ENCODE peak calls at places on chromosomes 4 and X, in ten cellular contexts. One of them, this sample, is unnamed.

GRCh38 chrX:73562458-73562857 is 539 bp upstream of the CHIC1 start:
- DNase-seq in transverse colon: no peak
- DNase-seq in dorsolateral prefrontal cortex: no peak
- DNase-seq in esophagus muscularis mucosa: no peak
- DNase-seq in sigmoid colon: no peak
- DNase-seq in tibial nerve: no peak
- DNase-seq in keratinocyte: no peak
- DNase-seq in H9: no peak
- DNase-seq in colonic mucosa: no peak
- DNase-seq in psoas muscle: no peak
- DNase-seq in this sample: no peak

GRCh38 chr4:150297861-150298474 is 219.7 kb downstream of the DCLK2 start:
- DNase-seq in transverse colon: peak
- DNase-seq in dorsolateral prefrontal cortex: peak
- DNase-seq in esophagus muscularis mucosa: no peak
- DNase-seq in sigmoid colon: peak
- DNase-seq in tibial nerve: no peak
- DNase-seq in keratinocyte: no peak
- DNase-seq in H9: no peak
- DNase-seq in colonic mucosa: peak
- DNase-seq in psoas muscle: no peak
- DNase-seq in this sample: no peak

GRCh38 chr4:166501941-166502382 is 628.9 kb downstream of the TLL1 start:
- DNase-seq in transverse colon: no peak
- DNase-seq in dorsolateral prefrontal cortex: no peak
- DNase-seq in esophagus muscularis mucosa: no peak
- DNase-seq in sigmoid colon: no peak
- DNase-seq in tibial nerve: no peak
- DNase-seq in keratinocyte: no peak
- DNase-seq in H9: peak
- DNase-seq in colonic mucosa: no peak
- DNase-seq in psoas muscle: no peak
- DNase-seq in this sample: peak

GRCh38 chrX:110985470-110985869 is 110.5 kb upstream of the PAK3 start:
- DNase-seq in transverse colon: no peak
- DNase-seq in dorsolateral prefrontal cortex: no peak
- DNase-seq in esophagus muscularis mucosa: no peak
- DNase-seq in sigmoid colon: no peak
- DNase-seq in tibial nerve: no peak
- DNase-seq in keratinocyte: no peak
- DNase-seq in H9: no peak
- DNase-seq in colonic mucosa: no peak
- DNase-seq in psoas muscle: no peak
- DNase-seq in this sample: no peak

GRCh38 chrX:11351375-11352295 is 58.4 kb downstream of the AMELX start:
- DNase-seq in transverse colon: peak
- DNase-seq in dorsolateral prefrontal cortex: no peak
- DNase-seq in esophagus muscularis mucosa: peak
- DNase-seq in sigmoid colon: peak
- DNase-seq in tibial nerve: peak
- DNase-seq in keratinocyte: no peak
- DNase-seq in H9: no peak
- DNase-seq in colonic mucosa: peak
- DNase-seq in psoas muscle: peak
- DNase-seq in this sample: no peak

GRCh38 chr4:185381794-185382193 is 13.9 kb downstream of the LRP2BP start:
- DNase-seq in transverse colon: no peak
- DNase-seq in dorsolateral prefrontal cortex: no peak
- DNase-seq in esophagus muscularis mucosa: no peak
- DNase-seq in sigmoid colon: no peak
- DNase-seq in tibial nerve: no peak
- DNase-seq in keratinocyte: no peak
- DNase-seq in H9: no peak
- DNase-seq in colonic mucosa: no peak
- DNase-seq in psoas muscle: no peak
- DNase-seq in this sample: no peak

GRCh38 chr4:138897818-138898226 is 117.8 kb upstream of the NOCT start:
- DNase-seq in transverse colon: no peak
- DNase-seq in dorsolateral prefrontal cortex: no peak
- DNase-seq in esophagus muscularis mucosa: no peak
- DNase-seq in sigmoid colon: no peak
- DNase-seq in tibial nerve: no peak
- DNase-seq in keratinocyte: no peak
- DNase-seq in H9: no peak
- DNase-seq in colonic mucosa: no peak
- DNase-seq in psoas muscle: no peak
- DNase-seq in this sample: no peak

GRCh38 chr4:44629280-44629866 is 22.1 kb downstream of the YIPF7 start:
- DNase-seq in transverse colon: no peak
- DNase-seq in dorsolateral prefrontal cortex: peak
- DNase-seq in esophagus muscularis mucosa: no peak
- DNase-seq in sigmoid colon: no peak
- DNase-seq in tibial nerve: no peak
- DNase-seq in keratinocyte: peak
- DNase-seq in H9: peak
- DNase-seq in colonic mucosa: peak
- DNase-seq in psoas muscle: no peak
- DNase-seq in this sample: peak

GRCh38 chrX:17803449-17803848 is 57.6 kb downstream of the RAI2 start:
- DNase-seq in transverse colon: no peak
- DNase-seq in dorsolateral prefrontal cortex: no peak
- DNase-seq in esophagus muscularis mucosa: no peak
- DNase-seq in sigmoid colon: no peak
- DNase-seq in tibial nerve: no peak
- DNase-seq in keratinocyte: no peak
- DNase-seq in H9: no peak
- DNase-seq in colonic mucosa: no peak
- DNase-seq in psoas muscle: no peak
- DNase-seq in this sample: no peak

GRCh38 chr4:25872851-25873631 is 10.3 kb upstream of the SEL1L3 start:
- DNase-seq in transverse colon: no peak
- DNase-seq in dorsolateral prefrontal cortex: no peak
- DNase-seq in esophagus muscularis mucosa: no peak
- DNase-seq in sigmoid colon: no peak
- DNase-seq in tibial nerve: no peak
- DNase-seq in keratinocyte: no peak
- DNase-seq in H9: no peak
- DNase-seq in colonic mucosa: no peak
- DNase-seq in psoas muscle: no peak
- DNase-seq in this sample: no peak
- H3K27ac ChIP-seq in transverse colon: peak
- H3K27ac ChIP-seq in dorsolateral prefrontal cortex: no peak
- H3K27ac ChIP-seq in esophagus muscularis mucosa: no peak
- H3K27ac ChIP-seq in sigmoid colon: no peak
- H3K27ac ChIP-seq in tibial nerve: no peak
- H3K27ac ChIP-seq in keratinocyte: no peak
- H3K27ac ChIP-seq in H9: no peak
- H3K27ac ChIP-seq in colonic mucosa: no peak
- H3K27ac ChIP-seq in psoas muscle: no peak
- H3K27ac ChIP-seq in this sample: no peak

GRCh38 chr4:54315561-54315960 is 86.5 kb downstream of the PDGFRA start:
- DNase-seq in transverse colon: no peak
- DNase-seq in dorsolateral prefrontal cortex: no peak
- DNase-seq in esophagus muscularis mucosa: no peak
- DNase-seq in sigmoid colon: no peak
- DNase-seq in tibial nerve: no peak
- DNase-seq in keratinocyte: no peak
- DNase-seq in H9: no peak
- DNase-seq in colonic mucosa: no peak
- DNase-seq in psoas muscle: no peak
- DNase-seq in this sample: no peak

GRCh38 chr4:54318904-54319303 is 89.8 kb downstream of the PDGFRA start:
- DNase-seq in transverse colon: no peak
- DNase-seq in dorsolateral prefrontal cortex: no peak
- DNase-seq in esophagus muscularis mucosa: no peak
- DNase-seq in sigmoid colon: no peak
- DNase-seq in tibial nerve: no peak
- DNase-seq in keratinocyte: peak
- DNase-seq in H9: peak
- DNase-seq in colonic mucosa: no peak
- DNase-seq in psoas muscle: no peak
- DNase-seq in this sample: no peak

GRCh38 chr4:54317690-54318089 is 88.6 kb downstream of the PDGFRA start:
- DNase-seq in transverse colon: no peak
- DNase-seq in dorsolateral prefrontal cortex: no peak
- DNase-seq in esophagus muscularis mucosa: no peak
- DNase-seq in sigmoid colon: no peak
- DNase-seq in tibial nerve: no peak
- DNase-seq in keratinocyte: no peak
- DNase-seq in H9: no peak
- DNase-seq in colonic mucosa: no peak
- DNase-seq in psoas muscle: no peak
- DNase-seq in this sample: no peak

GRCh38 chr4:54320826-54321320 is 91.8 kb downstream of the PDGFRA start:
- DNase-seq in transverse colon: no peak
- DNase-seq in dorsolateral prefrontal cortex: no peak
- DNase-seq in esophagus muscularis mucosa: no peak
- DNase-seq in sigmoid colon: no peak
- DNase-seq in tibial nerve: no peak
- DNase-seq in keratinocyte: peak
- DNase-seq in H9: no peak
- DNase-seq in colonic mucosa: no peak
- DNase-seq in psoas muscle: no peak
- DNase-seq in this sample: no peak

DNA sequence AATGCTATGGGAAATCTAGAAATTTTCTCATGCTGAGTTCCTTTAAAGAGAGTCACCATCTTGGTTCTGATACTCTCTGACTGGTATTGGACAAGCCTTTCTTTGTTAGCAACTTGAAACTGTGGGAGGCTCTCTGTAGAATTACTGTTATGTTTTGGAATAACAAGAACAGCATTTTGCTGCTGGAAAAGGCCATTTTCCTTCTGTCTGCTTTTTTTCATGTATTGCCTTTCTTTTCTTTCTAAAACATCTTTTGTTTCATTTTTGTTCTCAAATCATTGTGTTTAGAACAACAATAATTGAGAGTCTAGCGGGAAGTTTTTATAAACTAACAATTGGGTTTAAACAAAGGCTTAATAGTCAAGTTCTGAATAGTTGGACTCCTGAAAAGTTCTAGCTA is 87.0 kb downstream of the PDGFRA start:
- DNase-seq in transverse colon: no peak
- DNase-seq in dorsolateral prefrontal cortex: no peak
- DNase-seq in esophagus muscularis mucosa: no peak
- DNase-seq in sigmoid colon: no peak
- DNase-seq in tibial nerve: no peak
- DNase-seq in keratinocyte: no peak
- DNase-seq in H9: no peak
- DNase-seq in colonic mucosa: no peak
- DNase-seq in psoas muscle: no peak
- DNase-seq in this sample: no peak
- H3K27ac ChIP-seq in transverse colon: no peak
- H3K27ac ChIP-seq in dorsolateral prefrontal cortex: no peak
- H3K27ac ChIP-seq in esophagus muscularis mucosa: no peak
- H3K27ac ChIP-seq in sigmoid colon: no peak
- H3K27ac ChIP-seq in tibial nerve: no peak
- H3K27ac ChIP-seq in keratinocyte: no peak
- H3K27ac ChIP-seq in H9: no peak
- H3K27ac ChIP-seq in colonic mucosa: no peak
- H3K27ac ChIP-seq in psoas muscle: no peak
- H3K27ac ChIP-seq in this sample: no peak

DNA sequence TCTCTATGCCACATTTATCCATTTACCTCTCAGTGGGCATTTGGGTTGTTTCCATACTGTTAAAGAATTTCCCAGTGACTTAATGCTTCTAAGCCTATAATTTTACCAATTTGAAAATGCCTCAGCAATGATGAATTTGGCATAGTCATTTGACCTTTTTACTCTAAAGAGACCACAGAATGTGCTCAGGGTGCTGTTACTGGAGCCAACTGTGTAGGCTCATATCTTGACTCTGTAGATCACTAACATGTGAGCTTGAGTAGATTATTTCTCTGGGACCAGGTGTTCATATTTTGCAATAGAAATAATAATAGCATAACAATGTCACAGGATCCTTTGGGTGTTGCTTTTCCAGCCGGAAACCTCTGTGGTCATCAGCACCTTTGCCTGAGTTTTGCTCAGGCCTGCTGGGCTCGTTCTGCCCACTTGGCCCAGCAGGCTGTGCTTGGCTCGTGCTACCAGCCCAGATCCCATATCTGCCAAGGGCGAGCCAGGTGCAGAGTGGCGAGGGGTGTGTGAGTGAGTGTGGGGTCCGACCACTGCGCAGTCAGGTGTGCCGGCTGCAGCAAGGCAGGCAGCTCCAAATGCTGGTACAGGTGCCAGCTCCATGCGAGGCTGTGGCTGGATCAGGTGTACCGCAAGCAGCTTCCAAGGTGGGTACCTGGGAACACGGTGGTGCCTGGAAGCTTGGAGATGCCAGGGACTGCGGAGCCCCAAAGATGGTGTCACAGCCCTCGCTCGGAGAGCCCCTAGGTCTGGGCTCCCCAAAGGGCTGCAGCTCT is 70.6 kb upstream of the ANK2 start:
- DNase-seq in transverse colon: no peak
- DNase-seq in dorsolateral prefrontal cortex: no peak
- DNase-seq in esophagus muscularis mucosa: no peak
- DNase-seq in sigmoid colon: no peak
- DNase-seq in tibial nerve: no peak
- DNase-seq in keratinocyte: no peak
- DNase-seq in H9: peak
- DNase-seq in colonic mucosa: no peak
- DNase-seq in psoas muscle: no peak
- DNase-seq in this sample: no peak
- H3K27ac ChIP-seq in transverse colon: no peak
- H3K27ac ChIP-seq in dorsolateral prefrontal cortex: no peak
- H3K27ac ChIP-seq in esophagus muscularis mucosa: no peak
- H3K27ac ChIP-seq in sigmoid colon: no peak
- H3K27ac ChIP-seq in tibial nerve: no peak
- H3K27ac ChIP-seq in keratinocyte: no peak
- H3K27ac ChIP-seq in H9: no peak
- H3K27ac ChIP-seq in colonic mucosa: no peak
- H3K27ac ChIP-seq in psoas muscle: no peak
- H3K27ac ChIP-seq in this sample: no peak

GRCh38 chr4:168167714-168168284 is 75.5 kb downstream of the ANXA10 start:
- DNase-seq in transverse colon: no peak
- DNase-seq in dorsolateral prefrontal cortex: no peak
- DNase-seq in esophagus muscularis mucosa: no peak
- DNase-seq in sigmoid colon: no peak
- DNase-seq in tibial nerve: no peak
- DNase-seq in keratinocyte: no peak
- DNase-seq in H9: no peak
- DNase-seq in colonic mucosa: no peak
- DNase-seq in psoas muscle: no peak
- DNase-seq in this sample: no peak
- H3K27ac ChIP-seq in transverse colon: no peak
- H3K27ac ChIP-seq in dorsolateral prefrontal cortex: no peak
- H3K27ac ChIP-seq in esophagus muscularis mucosa: no peak
- H3K27ac ChIP-seq in sigmoid colon: no peak
- H3K27ac ChIP-seq in tibial nerve: no peak
- H3K27ac ChIP-seq in keratinocyte: no peak
- H3K27ac ChIP-seq in H9: no peak
- H3K27ac ChIP-seq in colonic mucosa: no peak
- H3K27ac ChIP-seq in psoas muscle: no peak
- H3K27ac ChIP-seq in this sample: no peak

DNA sequence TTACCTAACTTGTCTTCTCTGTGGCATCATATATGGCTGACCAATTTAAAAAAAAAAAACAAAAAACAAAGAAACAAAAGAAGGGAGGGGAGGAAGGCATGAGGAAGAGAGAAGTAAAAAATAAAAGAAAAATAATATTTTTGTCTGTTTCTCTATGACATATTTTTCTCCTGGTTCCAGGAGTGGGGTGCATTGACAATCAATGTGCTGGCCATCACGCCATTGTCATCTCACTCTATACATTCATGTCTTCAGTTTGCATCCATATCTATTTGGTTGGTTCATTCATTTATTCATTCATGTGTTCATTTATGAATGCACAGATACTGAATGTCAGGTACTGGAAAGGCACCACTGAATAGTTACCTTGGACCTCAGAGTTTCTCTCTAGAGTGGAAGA is 183.4 kb downstream of the DCHS2 start:
- DNase-seq in transverse colon: no peak
- DNase-seq in dorsolateral prefrontal cortex: no peak
- DNase-seq in esophagus muscularis mucosa: no peak
- DNase-seq in sigmoid colon: no peak
- DNase-seq in tibial nerve: no peak
- DNase-seq in keratinocyte: no peak
- DNase-seq in H9: no peak
- DNase-seq in colonic mucosa: no peak
- DNase-seq in psoas muscle: no peak
- DNase-seq in this sample: no peak
- H3K27ac ChIP-seq in transverse colon: no peak
- H3K27ac ChIP-seq in dorsolateral prefrontal cortex: no peak
- H3K27ac ChIP-seq in esophagus muscularis mucosa: no peak
- H3K27ac ChIP-seq in sigmoid colon: no peak
- H3K27ac ChIP-seq in tibial nerve: no peak
- H3K27ac ChIP-seq in keratinocyte: no peak
- H3K27ac ChIP-seq in H9: no peak
- H3K27ac ChIP-seq in colonic mucosa: no peak
- H3K27ac ChIP-seq in psoas muscle: no peak
- H3K27ac ChIP-seq in this sample: no peak

This sample was measured in iPS DF 6.9.